ENCODE peak calls at places on chromosomes 6 and 20, in seven cellular contexts. Y is left lung; L is CD4-positive, alpha-beta memory T cell; U is lower lobe of right lung; Z is GM23248; I is aorta; C is A673. B is an unnamed sample.

GRCh38 chr6:130282234-130282995 is 59.7 kb upstream of the SAMD3 start:
- DNase-seq in Y (no peak), L (peak; percentile 46), U (no peak), Z (peak; percentile 60), I (no peak), C (peak; percentile 69), B (no peak)

GRCh38 chr6:6696867-6697531 is 108.5 kb downstream of the LY86 start:
- DNase-seq in Y (peak; percentile 63), L (no peak), U (peak; percentile 85), Z (peak; percentile 84), I (peak; percentile 80), C (peak; percentile 91), B (peak; percentile 29)

GRCh38 chr6:73640179-73640750 is 13.5 kb downstream of the SLC17A5 start:
- DNase-seq in Y (no peak), L (no peak), U (no peak), Z (peak; percentile 33), I (no peak), C (no peak), B (no peak)

GRCh38 chr20:49892260-49893216 is 22.8 kb downstream of the SPATA2 start:
- DNase-seq in Y (no peak), L (no peak), U (peak; percentile 32), Z (no peak), I (no peak), C (no peak), B (no peak)

GRCh38 chr20:54078296-54078695 is 7.9 kb upstream of the BCAS1 start:
- DNase-seq in Y (no peak), L (peak; percentile 12), U (no peak), Z (no peak), I (no peak), C (peak; percentile 75), B (no peak)

GRCh38 chr6:134983823-134984222 is 33.9 kb upstream of the ALDH8A1 start:
- DNase-seq in Y (no peak), L (no peak), U (no peak), Z (no peak), I (no peak), C (no peak), B (no peak)

GRCh38 chr20:51350941-51351631 is 191.4 kb downstream of the NFATC2 start:
- DNase-seq in Y (no peak), L (no peak), U (no peak), Z (peak; percentile 88), I (no peak), C (no peak), B (no peak)

GRCh38 chr20:63657260-63657936 is 714 bp upstream of the RTEL1 start:
- DNase-seq in Y (no peak), L (no peak), U (peak; percentile 49), Z (peak; percentile 58), I (no peak), C (no peak), B (no peak)

GRCh38 chr6:17457956-17458355 is 64.6 kb downstream of the CAP2 start:
- DNase-seq in Y (no peak), L (no peak), U (no peak), Z (no peak), I (no peak), C (no peak), B (no peak)

GRCh38 chr20:12152996-12153395 is 235.3 kb downstream of the BTBD3 start:
- DNase-seq in Y (no peak), L (no peak), U (no peak), Z (no peak), I (no peak), C (no peak), B (no peak)

GRCh38 chr6:34592208-34592952 is 36.3 kb upstream of the SPDEF start:
- DNase-seq in Y (no peak), L (no peak), U (no peak), Z (no peak), I (no peak), C (no peak), B (no peak)

GRCh38 chr6:23446394-23447001 is 679.5 kb upstream of the NRSN1 start:
- DNase-seq in Y (no peak), L (no peak), U (no peak), Z (peak; percentile 60), I (no peak), C (peak; percentile 70), B (peak; percentile 11)

GRCh38 chr6:98957440-98957839 is 9.7 kb upstream of the FBXL4 start:
- DNase-seq in Y (no peak), L (no peak), U (no peak), Z (peak; percentile 8), I (no peak), C (no peak), B (no peak)

GRCh38 chr6:54135665-54136370 is 24.6 kb downstream of the MLIP start:
- DNase-seq in Y (no peak), L (no peak), U (no peak), Z (peak; percentile 26), I (no peak), C (peak; percentile 94), B (no peak)

GRCh38 chr6:137722749-137723272 is 144.2 kb upstream of the TNFAIP3 start:
- DNase-seq in Y (no peak), L (no peak), U (no peak), Z (no peak), I (no peak), C (no peak), B (no peak)
- H3K27ac ChIP-seq in Y (peak overlapping the region; percentile 86), L (no peak overlapping the region), U (no peak overlapping the region), Z (no peak overlapping the region), I (no peak overlapping the region), C (no peak overlapping the region), B (no peak overlapping the region)

DNA sequence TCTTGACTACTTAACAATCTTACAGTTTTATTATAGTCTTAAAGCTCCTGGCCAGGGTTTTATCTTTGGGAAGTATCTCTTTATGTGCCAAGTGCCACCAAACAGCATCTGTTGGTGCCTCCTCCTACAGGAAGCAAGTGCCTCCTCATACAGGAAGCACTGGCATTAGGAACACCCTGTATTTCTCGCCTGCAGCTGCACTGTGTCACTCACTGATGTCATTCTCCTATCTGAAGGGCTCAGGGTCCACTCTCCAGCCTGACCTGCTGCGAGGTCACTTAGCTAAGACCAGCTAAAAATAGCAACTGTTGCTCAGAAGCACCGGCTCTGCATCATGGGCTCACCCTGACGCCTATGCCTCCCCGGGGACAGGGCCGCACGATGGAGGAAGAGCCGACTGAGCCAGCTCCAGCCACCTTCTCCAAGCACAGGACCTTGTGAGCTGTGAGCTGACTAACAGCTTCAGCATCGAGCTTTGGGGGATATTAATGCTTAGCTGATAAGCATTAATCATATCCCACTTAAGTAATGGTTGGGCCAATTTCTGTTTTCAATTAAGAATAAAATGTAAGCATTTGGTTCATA is 66.3 kb upstream of the CD93 start:
- DNase-seq in Y (peak; percentile 59), L (no peak), U (no peak), Z (peak; percentile 97), I (peak; percentile 94), C (no peak), B (no peak)
- H3K27ac ChIP-seq in Y (peak overlapping the region; percentile 73), L (no peak overlapping the region), U (peak overlapping the region; percentile 58), Z (peak overlapping the region; percentile 96), I (peak overlapping the region; percentile 44), C (no peak overlapping the region), B (no peak overlapping the region)

GRCh38 chr6:122790740-122791679 is 2.0 kb downstream of the SMPDL3A start:
- DNase-seq in Y (peak; percentile 44), L (no peak), U (no peak), Z (no peak), I (no peak), C (peak; percentile 39), B (no peak)

GRCh38 chr6:122789862-122790739 is 1.0 kb downstream of the SMPDL3A start:
- DNase-seq in Y (peak; percentile 49), L (no peak), U (no peak), Z (peak; percentile 78), I (peak; percentile 48), C (peak; percentile 49), B (no peak)

GRCh38 chr6:122788208-122788607 is 850 bp upstream of the SMPDL3A start:
- DNase-seq in Y (no peak), L (no peak), U (no peak), Z (no peak), I (no peak), C (no peak), B (no peak)

GRCh38 chr6:122789078-122789861 is at the start of gene SMPDL3A:
- DNase-seq in Y (peak; percentile 86), L (no peak), U (peak; percentile 83), Z (peak; percentile 84), I (peak; percentile 83), C (peak; percentile 64), B (peak; percentile 94)

GRCh38 chr6:122788663-122789062 is 395 bp upstream of the SMPDL3A start:
- DNase-seq in Y (no peak), L (no peak), U (no peak), Z (no peak), I (no peak), C (no peak), B (no peak)
- H3K27ac ChIP-seq in Y (peak overlapping the region; percentile 98), L (no peak overlapping the region), U (peak overlapping the region; percentile 93), Z (peak overlapping the region; percentile 74), I (no peak overlapping the region), C (peak overlapping the region; percentile 86), B (peak overlapping the region; percentile 92)

GRCh38 chr20:17505664-17506517 is 25.3 kb downstream of the BFSP1 start:
- DNase-seq in Y (no peak), L (no peak), U (peak; percentile 55), Z (peak; percentile 83), I (peak; percentile 55), C (peak; percentile 48), B (no peak)
- H3K27ac ChIP-seq in Y (peak overlapping the region; percentile 66), L (peak overlapping the region; percentile 54), U (peak overlapping the region; percentile 70), Z (peak overlapping the region; percentile 34), I (no peak overlapping the region), C (no peak overlapping the region), B (no peak overlapping the region)

GRCh38 chr6:45377555-45378323 is at the start of gene SUPT3H:
- DNase-seq in Y (peak; percentile 92), L (peak; percentile 90), U (peak; percentile 94), Z (peak; percentile 97), I (peak; percentile 94), C (peak; percentile 98), B (peak; percentile 77)
- H3K27ac ChIP-seq in Y (peak within 1 kb of the TSS; percentile 96), L (peak within 1 kb of the TSS; percentile 96), U (peak within 1 kb of the TSS; percentile 97), Z (peak within 1 kb of the TSS; percentile 91), I (peak within 1 kb of the TSS; percentile 80), C (peak within 1 kb of the TSS; percentile 99), B (peak within 1 kb of the TSS; percentile 98)

GRCh38 chr6:52304917-52305316 is 20.4 kb upstream of the MCM3 start:
- DNase-seq in Y (no peak), L (peak; percentile 22), U (no peak), Z (peak; percentile 73), I (no peak), C (no peak), B (no peak)
- H3K27ac ChIP-seq in Y (peak overlapping the region; percentile 75), L (peak overlapping the region; percentile 59), U (peak overlapping the region; percentile 77), Z (peak overlapping the region; percentile 50), I (peak overlapping the region; percentile 88), C (no peak overlapping the region), B (peak overlapping the region; percentile 30)

DNA sequence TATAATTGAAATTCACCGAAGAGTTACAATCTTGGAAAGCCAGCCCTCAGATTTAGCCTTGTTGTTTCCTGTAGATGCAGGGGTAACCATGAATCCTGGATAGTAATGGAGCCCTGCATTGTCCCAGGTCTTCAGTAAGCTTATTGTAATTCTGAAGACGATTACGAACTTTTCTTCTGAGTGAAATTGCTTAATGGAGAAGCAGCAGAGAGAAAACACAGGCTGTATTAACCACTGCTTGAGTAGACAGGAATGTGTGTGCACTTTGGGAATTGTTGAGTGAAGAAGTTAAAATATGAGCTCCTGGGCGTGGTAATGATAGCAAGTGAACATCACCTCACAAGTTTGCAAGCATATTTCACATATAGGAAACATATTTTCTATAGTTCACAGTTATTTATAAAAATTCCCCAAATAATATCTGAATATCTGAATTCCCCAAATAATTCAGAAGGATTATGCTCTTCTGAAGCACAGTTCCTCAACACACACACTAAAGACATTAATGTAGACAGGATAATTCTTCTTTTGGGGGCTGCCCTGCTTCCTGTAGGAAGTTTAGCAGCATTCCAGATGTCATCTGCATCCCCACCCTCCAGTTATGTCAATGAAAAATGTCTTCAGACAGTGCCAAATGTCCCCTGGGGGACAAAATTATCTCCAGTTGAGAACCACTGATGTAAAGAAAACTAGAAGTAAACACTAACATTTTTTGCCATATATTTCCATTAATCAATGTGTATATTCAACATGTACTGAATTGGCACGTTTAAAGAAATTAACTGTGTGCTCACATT is 26.1 kb upstream of the NAA20 start:
- DNase-seq in Y (no peak), L (no peak), U (no peak), Z (no peak), I (no peak), C (peak; percentile 82), B (no peak)
- H3K27ac ChIP-seq in Y (no peak overlapping the region), L (no peak overlapping the region), U (no peak overlapping the region), Z (peak overlapping the region; percentile 87), I (no peak overlapping the region), C (peak overlapping the region; percentile 85), B (no peak overlapping the region)